ENCODE peak calls at places on chromosomes 7 and 10, in six cellular contexts. E is neural progenitor cell, R is fibroblast of lung, Y is heart left ventricle, O is thoracic aorta, I is upper lobe of right lung. G is an unnamed sample. For H3K27me3 and H3K4me1, the result is how much of the 10 kb centered on the place peaks cover.

GRCh38 chr7:28983396-28984190 is 25.5 kb upstream of the TRIL start:
- DNase-seq in E (no peak), R (no peak), Y (no peak), O (no peak), I (no peak), G (no peak)

GRCh38 chr7:107816053-107816566 is 13.1 kb upstream of the SLC26A3 start:
- DNase-seq in E (no peak), R (peak), Y (no peak), O (no peak), I (no peak), G (no peak)

GRCh38 chr10:127254276-127254675 is 57.9 kb upstream of the INSYN2A start:
- DNase-seq in E (no peak), R (no peak), Y (no peak), O (no peak), I (no peak), G (no peak)

GRCh38 chr10:99870051-99870730 is 87.8 kb downstream of the ABCC2 start:
- DNase-seq in E (no peak), R (peak), Y (no peak), O (no peak), I (no peak), G (no peak)

GRCh38 chr7:132815696-132816334 is 239.5 kb upstream of the PLXNA4 start:
- DNase-seq in E (no peak), R (peak), Y (no peak), O (no peak), I (no peak), G (no peak)

GRCh38 chr7:93972029-93972725 is 32.0 kb downstream of the BET1 start:
- DNase-seq in E (no peak), R (no peak), Y (no peak), O (no peak), I (no peak), G (no peak)

GRCh38 chr10:3106908-3107425 is 39.6 kb downstream of the PFKP start:
- DNase-seq in E (no peak), R (peak), Y (no peak), O (no peak), I (no peak), G (no peak)

GRCh38 chr10:24957624-24958435 is 5.4 kb upstream of the PRTFDC1 start:
- DNase-seq in E (no peak), R (peak), Y (no peak), O (no peak), I (no peak), G (no peak)

GRCh38 chr10:84743483-84743882 is 415.1 kb downstream of the CCSER2 start:
- DNase-seq in E (no peak), R (no peak), Y (no peak), O (no peak), I (no peak), G (no peak)

GRCh38 chr10:102167861-102168260 is 15.7 kb downstream of the NOLC1 start:
- DNase-seq in E (no peak), R (no peak), Y (no peak), O (no peak), I (no peak), G (no peak)

GRCh38 chr7:124152859-124153692 is 120.2 kb upstream of the TMEM229A start:
- DNase-seq in E (peak), R (peak), Y (no peak), O (no peak), I (no peak), G (no peak)

GRCh38 chr10:92761576-92761975 is 71.8 kb downstream of the HHEX start:
- DNase-seq in E (no peak), R (peak), Y (no peak), O (no peak), I (no peak), G (no peak)

GRCh38 chr7:21550821-21551531 is 8.1 kb downstream of the DNAH11 start:
- DNase-seq in E (peak), R (no peak), Y (no peak), O (no peak), I (no peak), G (no peak)

GRCh38 chr10:44369296-44369695 is 15.6 kb downstream of the CXCL12 start:
- DNase-seq in E (no peak), R (peak), Y (no peak), O (no peak), I (no peak), G (no peak)

GRCh38 chr7:28298870-28299484 is 113.3 kb upstream of the CREB5 start:
- DNase-seq in E (peak), R (peak), Y (peak), O (no peak), I (no peak), G (no peak)

GRCh38 chr10:97731346-97732051 is 5.4 kb upstream of the ZFYVE27 start:
- DNase-seq in E (peak), R (peak), Y (peak), O (no peak), I (no peak), G (peak)

GRCh38 chr10:588246-589165 is 101.0 kb downstream of the DIP2C start:
- DNase-seq in E (no peak), R (peak), Y (peak), O (no peak), I (peak), G (no peak)

GRCh38 chr7:129343099-129343700 is 91.0 kb upstream of the STRIP2 start:
- DNase-seq in E (peak), R (peak), Y (no peak), O (no peak), I (no peak), G (no peak)

GRCh38 chr7:15007507-15007906 is 105.0 kb upstream of the DGKB start:
- DNase-seq in E (peak), R (no peak), Y (no peak), O (no peak), I (no peak), G (no peak)

GRCh38 chr7:148983220-148984146 is 44.8 kb downstream of the PDIA4 start:
- DNase-seq in E (peak), R (peak), Y (peak), O (peak), I (peak), G (no peak)

GRCh38 chr7:69617364-69617763 is 19.1 kb downstream of the AUTS2 start:
- DNase-seq in E (peak), R (no peak), Y (no peak), O (no peak), I (no peak), G (no peak)

GRCh38 chr10:132994371-132994796 is 52.0 kb upstream of the CFAP46 start:
- DNase-seq in E (peak), R (no peak), Y (no peak), O (no peak), I (no peak), G (no peak)

GRCh38 chr10:78759448-78760120 is 309.2 kb upstream of the ZMIZ1 start:
- DNase-seq in E (no peak), R (no peak), Y (no peak), O (no peak), I (peak), G (no peak)

GRCh38 chr10:1400129-1400865 is 337.0 kb downstream of the ADARB2 start:
- DNase-seq in E (no peak), R (no peak), Y (no peak), O (no peak), I (no peak), G (no peak)

GRCh38 chr7:34825221-34825620 is 167.2 kb downstream of the NPSR1 start:
- DNase-seq in E (no peak), R (no peak), Y (no peak), O (no peak), I (no peak), G (no peak)

GRCh38 chr7:29955799-29956476 is 33.7 kb downstream of the SCRN1 start:
- DNase-seq in E (no peak), R (no peak), Y (no peak), O (no peak), I (no peak), G (no peak)

GRCh38 chr10:20041931-20042330 is 225.7 kb downstream of the PLXDC2 start:
- DNase-seq in E (no peak), R (no peak), Y (no peak), O (no peak), I (no peak), G (no peak)

GRCh38 chr7:155662343-155663043 is 18.0 kb downstream of the RBM33 start:
- DNase-seq in E (no peak), R (no peak), Y (no peak), O (no peak), I (no peak), G (no peak)

GRCh38 chr10:110533149-110533548 is 34.3 kb upstream of the SMC3 start:
- DNase-seq in E (peak), R (no peak), Y (no peak), O (no peak), I (no peak), G (no peak)

GRCh38 chr7:45236666-45237065 is 79.1 kb downstream of the RAMP3 start:
- DNase-seq in E (no peak), R (peak), Y (no peak), O (no peak), I (no peak), G (no peak)

GRCh38 chr10:99694171-99694570 is 34.9 kb downstream of the ENTPD7 start:
- DNase-seq in E (no peak), R (peak), Y (no peak), O (no peak), I (no peak), G (no peak)

GRCh38 chr10:120607710-120608703 is 151.0 kb downstream of the PLPP4 start:
- DNase-seq in E (no peak), R (peak), Y (no peak), O (no peak), I (no peak), G (no peak)

GRCh38 chr10:78343266-78343665 is 309.6 kb downstream of the RPS24 start:
- DNase-seq in E (no peak), R (no peak), Y (no peak), O (no peak), I (no peak), G (no peak)

GRCh38 chr7:69861233-69861632 is 263.0 kb downstream of the AUTS2 start:
- DNase-seq in E (no peak), R (no peak), Y (no peak), O (no peak), I (no peak), G (no peak)

GRCh38 chr7:142943706-142944268 is 4.5 kb downstream of the LLCFC1 start:
- DNase-seq in E (no peak), R (no peak), Y (no peak), O (no peak), I (no peak), G (no peak)

GRCh38 chr10:71462642-71462935 is 65.9 kb downstream of the CDH23 start:
- DNase-seq in E (no peak), R (no peak), Y (no peak), O (no peak), I (no peak), G (no peak)

DNA sequence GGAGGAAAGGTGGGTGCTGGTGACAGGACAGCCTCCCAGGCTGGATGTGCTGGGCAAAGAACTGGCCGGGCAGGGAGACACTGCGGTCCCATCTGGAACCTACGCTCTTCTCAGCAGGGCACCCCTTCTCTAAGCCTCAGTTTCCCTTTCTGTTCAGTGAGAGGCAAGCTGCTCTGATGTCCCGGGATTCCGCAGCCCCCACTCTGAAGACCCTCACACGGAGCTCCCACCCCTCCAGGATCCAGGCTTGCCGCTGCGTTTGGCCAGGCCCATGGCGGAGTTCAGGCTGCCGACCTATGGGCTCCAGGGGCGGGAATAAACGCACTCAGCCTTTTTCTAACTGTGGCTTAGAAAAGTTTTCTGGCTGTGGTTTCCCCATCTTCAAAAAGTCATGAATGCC is 10.2 kb upstream of the INTS1 start:
- DNase-seq in E (no peak), R (no peak), Y (no peak), O (no peak), I (no peak), G (no peak)
- H3K27ac ChIP-seq in E (no peak), R (no peak), Y (peak), O (peak), I (no peak), G (no peak)

GRCh38 chr10:75062900-75063299 is 48.6 kb upstream of the SAMD8 start:
- DNase-seq in E (no peak), R (no peak), Y (no peak), O (no peak), I (no peak), G (no peak)
- H3K27me3 ChIP-seq in E (under half), R (under half), Y (under half), O (under half), I (under half), G (under half)

GRCh38 chr10:113626809-113627370 is 37.0 kb downstream of the NRAP start:
- DNase-seq in E (no peak), R (peak), Y (peak), O (no peak), I (no peak), G (no peak)

GRCh38 chr10:113627836-113628235 is 36.0 kb downstream of the NRAP start:
- DNase-seq in E (no peak), R (no peak), Y (no peak), O (no peak), I (no peak), G (no peak)

GRCh38 chr10:113631680-113632079 is 32.2 kb downstream of the NRAP start:
- DNase-seq in E (peak), R (peak), Y (no peak), O (no peak), I (no peak), G (no peak)

GRCh38 chr10:113628607-113629153 is 35.2 kb downstream of the NRAP start:
- DNase-seq in E (no peak), R (no peak), Y (no peak), O (no peak), I (no peak), G (no peak)

DNA sequence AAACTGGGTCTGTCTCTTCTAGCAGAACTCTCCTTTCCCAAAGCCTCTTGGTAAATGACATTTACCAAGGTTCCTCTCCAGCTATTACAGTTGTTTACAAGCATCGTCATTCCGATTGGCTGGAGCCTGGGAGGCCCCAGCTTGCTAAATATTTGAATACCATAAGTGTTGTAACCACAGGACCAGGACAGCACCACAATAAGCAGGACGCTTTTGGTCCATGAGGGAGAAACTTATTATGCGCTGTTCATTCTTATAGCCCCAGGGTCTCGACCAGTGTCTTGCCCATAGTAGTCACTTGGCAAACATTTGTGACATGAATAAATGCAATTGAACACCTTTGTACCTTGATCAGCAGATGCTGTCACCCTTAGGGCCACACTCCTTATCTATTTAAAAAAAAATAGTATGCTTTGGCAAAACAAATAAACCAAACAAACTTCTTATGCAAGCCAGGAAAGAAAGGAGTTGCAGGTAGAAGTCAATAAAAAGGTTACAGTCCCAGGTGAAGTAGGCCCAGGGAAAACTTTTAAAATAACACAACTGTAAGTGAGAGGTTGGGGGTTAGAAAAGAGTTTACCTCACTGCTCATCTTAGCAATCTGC is 32.8 kb downstream of the NRAP start:
- DNase-seq in E (no peak), R (no peak), Y (no peak), O (no peak), I (no peak), G (no peak)
- H3K4me1 ChIP-seq in E (under half), R (under half), Y (under half), O (under half), I (under half), G (under half)

DNA sequence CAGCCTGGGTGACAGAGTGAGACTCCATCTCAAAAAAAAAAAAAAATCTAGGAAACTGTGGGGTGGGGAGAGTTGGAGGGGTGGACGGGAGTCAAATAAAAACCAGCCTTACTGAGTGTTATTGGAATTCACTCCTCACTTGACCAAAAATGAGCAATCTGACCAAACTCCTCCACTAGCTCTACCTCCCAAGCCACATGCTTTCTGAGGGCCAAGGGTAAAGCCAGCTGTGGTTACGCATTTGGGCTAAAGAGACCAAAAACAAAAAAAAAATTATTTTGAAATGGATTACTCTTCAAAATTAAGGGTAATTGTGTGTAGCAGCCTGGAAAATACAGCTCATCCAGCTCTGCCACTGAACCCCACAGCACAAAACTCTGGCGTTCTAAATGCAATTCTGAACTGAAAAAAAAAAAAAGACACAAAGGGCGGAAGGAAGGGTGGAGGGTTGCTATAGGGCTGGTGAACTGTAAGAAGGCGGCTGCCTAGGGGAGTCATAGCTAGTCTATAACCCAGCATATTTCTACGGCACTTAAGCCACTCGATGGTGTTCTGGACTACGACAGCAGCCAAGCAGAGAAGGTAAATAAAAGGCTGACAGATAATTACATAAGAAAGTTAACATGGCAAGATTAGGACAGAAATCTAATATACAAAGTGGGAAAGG is 7.8 kb downstream of the ELMO1 start:
- DNase-seq in E (no peak), R (no peak), Y (peak), O (no peak), I (no peak), G (no peak)
- H3K27ac ChIP-seq in E (no peak), R (no peak), Y (peak), O (no peak), I (peak), G (no peak)

GRCh38 chr10:89980166-89980565 is 278.8 kb downstream of the KIF20B start:
- DNase-seq in E (no peak), R (no peak), Y (no peak), O (no peak), I (no peak), G (no peak)
- H3K27me3 ChIP-seq in E (under half), R (under half), Y (under half), O (under half), I (under half), G (under half)

G was measured in pancreas.